ENCODE peak calls at places on chromosomes 16 and 17, in nine cellular contexts. T is MM.1S, O is B cell, S is cardiac muscle cell, N is astrocyte, B is neural progenitor cell, E is astrocyte of the spinal cord, P is HFF-Myc, M is transverse colon. D is an unnamed sample.
A peak's percentile ranks its signal among the peaks of the same experiment; 100 is the strongest.

GRCh38 chr17:64004903-64005733 is 7.0 kb downstream of the PRR29 start:
- DNase-seq in E (no peak), N (no peak), O (no peak), S (no peak), P (no peak), T (no peak), B (no peak), M (no peak), D (no peak)

GRCh38 chr16:55892821-55893220 is 17.6 kb upstream of the CES5A start:
- DNase-seq in P (no peak), S (no peak), O (no peak), B (no peak), N (no peak), E (no peak), M (no peak), T (no peak), D (no peak)

GRCh38 chr16:75997606-75998005 is 271.3 kb upstream of the CPHXL start:
- DNase-seq in N (no peak), T (no peak), E (no peak), P (no peak), M (no peak), B (no peak), S (no peak), O (no peak), D (no peak)

GRCh38 chr17:522912-523311 is 170.3 kb upstream of the RPH3AL start:
- DNase-seq in N (no peak), P (no peak), O (no peak), S (no peak), B (peak; percentile 47), M (no peak), T (no peak), E (no peak), D (no peak)

GRCh38 chr16:85286970-85287814 is 174.9 kb upstream of the CIBAR2 start:
- DNase-seq in M (no peak), S (no peak), O (no peak), P (no peak), B (no peak), N (peak; percentile 39), T (no peak), E (peak; percentile 27), D (no peak)

GRCh38 chr16:19595043-19595767 is 39.7 kb downstream of the VPS35L start:
- DNase-seq in O (no peak), E (peak; percentile 91), M (no peak), S (no peak), N (peak; percentile 93), T (no peak), P (peak; percentile 32), B (no peak), D (no peak)

GRCh38 chr16:48903054-48903453 is 293.1 kb upstream of the N4BP1 start:
- DNase-seq in O (no peak), S (no peak), B (peak; percentile 46), T (no peak), M (no peak), N (no peak), P (no peak), E (no peak), D (no peak)

GRCh38 chr17:49516190-49516589 is 21.1 kb downstream of the NGFR start:
- DNase-seq in S (no peak), O (no peak), N (no peak), E (peak; percentile 18), B (no peak), M (no peak), T (no peak), P (no peak), D (peak; percentile 30)

GRCh38 chr16:57795431-57795878 is 6.8 kb downstream of the KIFC3 start:
- DNase-seq in N (peak; percentile 41), O (no peak), T (peak; percentile 85), E (peak; percentile 59), M (peak; percentile 38), P (no peak), S (peak; percentile 61), B (peak; percentile 78), D (peak; percentile 76)

GRCh38 chr16:79269211-79269863 is 331.2 kb downstream of the MAF start:
- DNase-seq in P (no peak), M (no peak), N (no peak), O (peak; percentile 41), E (no peak), B (no peak), S (no peak), T (no peak), D (peak; percentile 28)

GRCh38 chr17:21046215-21046614 is 3.4 kb upstream of the USP22 start:
- DNase-seq in P (no peak), S (no peak), E (no peak), O (no peak), B (no peak), T (no peak), N (no peak), M (no peak), D (no peak)

GRCh38 chr17:1005361-1005946 is 8.5 kb downstream of the TIMM22 start:
- DNase-seq in B (no peak), M (peak; percentile 58), O (no peak), S (no peak), P (no peak), N (peak; percentile 73), E (peak; percentile 85), T (no peak), D (no peak)

DNA sequence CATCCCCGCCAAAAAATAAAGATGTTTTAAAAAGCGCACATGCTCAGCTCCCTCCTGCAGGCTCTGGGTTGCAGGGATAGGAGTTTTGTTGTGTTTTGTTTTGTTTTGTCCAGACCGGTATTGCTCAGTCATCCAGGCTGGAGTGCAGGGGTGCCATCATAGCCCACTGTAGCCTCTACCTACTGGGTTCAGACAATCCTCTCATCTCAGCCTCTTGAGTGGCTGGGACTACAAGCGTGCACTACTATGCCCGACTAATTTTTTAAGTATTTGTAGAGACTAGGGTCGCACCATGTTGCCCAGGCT is 661 bp downstream of the WWOX start:
- DNase-seq in E (no peak), T (no peak), B (no peak), O (no peak), M (no peak), S (no peak), N (no peak), P (no peak), D (no peak)
- TF ChIP-seq CTCF in E (no peak), T (no peak), B (no peak), O (peak; percentile 8), M (no peak), S (no peak), N (no peak), P (no peak), D (no peak)

DNA sequence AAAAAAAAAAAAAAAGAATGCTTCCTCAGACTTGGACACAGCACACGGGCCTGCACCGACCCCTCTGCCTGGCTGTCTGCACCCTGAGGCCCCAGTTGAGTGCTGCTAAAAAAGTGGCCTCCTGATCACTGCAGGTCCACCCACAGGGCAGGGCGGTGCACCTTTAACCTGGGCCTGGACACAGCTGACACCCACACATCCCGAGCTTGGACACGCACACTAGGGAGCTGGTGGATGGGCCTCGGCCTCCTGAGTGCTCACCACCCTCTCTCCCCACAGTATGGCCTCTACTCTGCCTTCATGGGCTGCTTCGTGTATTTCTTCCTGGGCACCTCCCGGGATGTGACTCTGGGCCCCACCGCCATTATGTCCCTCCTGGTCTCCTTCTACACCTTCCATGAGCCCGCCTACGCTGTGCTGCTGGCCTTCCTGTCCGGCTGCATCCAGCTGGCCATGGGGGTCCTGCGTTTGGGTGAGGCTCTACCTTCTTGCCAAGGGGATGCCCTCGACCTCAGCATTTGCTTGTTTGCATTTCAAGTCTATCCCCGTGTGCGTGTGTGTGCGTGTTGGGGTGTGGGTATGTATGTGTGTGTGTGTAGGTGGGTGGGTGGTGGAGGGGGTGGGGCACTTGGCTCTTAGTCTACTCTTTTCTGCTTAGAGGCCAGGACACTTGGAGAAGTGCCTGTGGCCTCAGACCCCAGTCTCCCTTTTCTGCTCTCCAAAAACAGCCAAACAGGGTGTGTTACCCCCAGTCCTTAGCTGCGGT is 2.3 kb downstream of the SLC26A11 start:
- DNase-seq in N (no peak), S (no peak), O (no peak), T (no peak), B (no peak), M (no peak), E (no peak), P (no peak), D (no peak)
- TF ChIP-seq CTCF in N (no peak), S (no peak), O (no peak), T (no peak), B (no peak), M (no peak), E (no peak), P (no peak), D (no peak)

DNA sequence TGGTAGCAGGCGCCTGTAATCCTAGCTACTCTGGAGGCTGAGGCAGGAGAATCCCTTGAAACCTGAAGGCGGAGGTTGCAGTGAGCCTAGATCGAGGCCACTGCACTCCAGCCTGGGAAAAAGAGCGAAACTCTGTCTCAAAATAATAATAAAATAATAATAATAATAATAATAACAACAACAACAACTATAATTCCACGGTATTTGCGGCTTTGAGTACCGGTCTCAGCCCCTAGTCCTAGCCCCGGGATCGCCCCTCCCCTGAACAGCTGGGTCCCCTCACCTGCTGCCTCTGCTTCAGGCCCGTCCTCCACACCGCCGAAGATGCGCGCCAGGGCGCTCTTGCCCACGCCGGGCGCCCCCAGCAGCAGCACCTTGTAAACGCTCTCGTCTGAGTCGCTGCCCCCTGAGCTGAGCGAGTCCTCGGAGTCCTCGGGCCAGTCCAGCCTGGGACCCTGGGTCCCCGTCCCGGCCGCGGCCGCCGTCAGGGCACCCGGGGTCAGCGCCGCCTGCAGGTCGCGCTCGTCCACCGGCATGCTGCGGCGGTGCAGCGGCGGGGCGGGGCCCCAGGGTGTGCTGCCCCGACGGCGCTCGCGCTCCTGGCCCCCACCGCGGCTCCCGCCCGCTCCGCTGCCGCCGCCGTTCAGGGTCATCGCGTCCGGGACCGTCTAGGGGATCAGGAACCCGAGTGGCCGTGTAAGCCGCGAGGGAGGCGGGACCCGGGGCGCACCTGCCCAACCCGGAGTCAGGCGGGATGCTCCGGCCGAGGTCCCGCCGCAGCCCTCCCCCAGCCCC is 611 bp downstream of the RRAD start:
- DNase-seq in P (no peak), S (peak; percentile 83), O (peak; percentile 63), M (peak; percentile 67), N (no peak), E (no peak), T (peak; percentile 27), B (peak; percentile 87), D (peak; percentile 87)
- TF ChIP-seq CTCF in P (no peak), S (peak; percentile 28), O (peak; percentile 51), M (peak; percentile 68), N (no peak), E (peak; percentile 10), T (peak; percentile 39), B (peak; percentile 64), D (peak; percentile 38)

DNA sequence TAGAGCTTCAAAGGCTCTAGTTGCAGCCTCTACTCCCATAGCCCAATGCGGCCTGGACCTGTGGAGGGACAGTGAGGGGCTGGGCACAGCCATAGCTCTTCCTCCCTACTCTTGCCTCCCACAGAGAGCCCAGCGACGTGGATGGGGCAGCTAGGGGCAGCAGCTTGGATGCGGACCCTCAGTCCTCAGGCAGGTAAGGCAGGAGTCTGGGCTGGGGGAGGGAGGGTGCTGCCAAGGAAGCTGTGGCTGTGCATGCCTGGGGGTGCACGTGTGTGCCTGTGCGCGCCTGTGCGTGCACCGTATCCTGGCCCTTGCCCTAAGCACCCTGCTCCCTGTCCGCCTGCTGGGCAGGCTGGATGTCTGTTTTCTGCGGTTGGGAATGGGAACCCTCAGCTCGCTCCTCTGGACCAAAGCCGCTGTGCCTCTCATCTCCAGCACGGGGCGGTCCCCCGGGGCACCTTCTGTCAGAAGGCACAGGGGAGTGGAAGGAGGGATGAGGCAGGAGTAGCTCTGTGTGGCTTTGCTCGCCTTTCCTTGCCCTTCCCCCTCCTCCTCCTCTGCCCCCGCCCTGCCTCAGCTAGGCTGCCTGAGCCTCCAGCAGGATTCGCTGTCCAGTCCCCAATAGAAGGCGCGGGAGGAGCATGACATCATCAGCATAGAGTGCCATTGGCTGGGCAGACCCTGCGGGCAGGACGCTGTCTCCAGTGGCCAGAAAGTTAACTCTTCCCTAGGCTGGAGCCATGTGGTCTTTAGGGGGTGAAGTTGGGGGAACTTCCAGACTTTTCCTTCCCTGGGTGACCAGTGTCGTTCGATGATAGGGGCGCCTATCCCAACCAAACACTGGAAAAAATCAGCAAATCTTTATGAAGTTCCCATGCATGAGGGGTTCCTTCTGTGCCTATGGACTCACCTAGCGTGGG is 797 bp downstream of the PRCD start:
- DNase-seq in N (peak; percentile 90), M (peak; percentile 91), B (peak; percentile 96), E (peak; percentile 94), S (peak; percentile 96), O (no peak), T (peak; percentile 80), P (peak; percentile 95), D (peak; percentile 84)
- TF ChIP-seq CTCF in N (no peak), M (peak; percentile 51), B (no peak), E (no peak), S (peak; percentile 22), O (no peak), T (no peak), P (no peak), D (no peak)